ENCODE peak calls at places on chromosome 19, in four cellular contexts. L is heart right ventricle, K is thoracic aorta, T is adrenal gland. O is an unnamed sample.

GRCh38 chr19:13637664-13638063 is 126.7 kb upstream of the MRI1 start:
- DNase-seq in K (no peak), L (no peak), T (no peak), O (no peak)

GRCh38 chr19:21586341-21587116 is 81.1 kb downstream of the ZNF429 start:
- DNase-seq in K (no peak), L (no peak), T (peak; percentile 35), O (peak; percentile 55)

GRCh38 chr19:13493516-13494310 is 12.6 kb downstream of the CACNA1A start:
- DNase-seq in K (no peak), L (no peak), T (no peak), O (no peak)

GRCh38 chr19:2902590-2903218 is 2.0 kb downstream of the ZNF57 start:
- DNase-seq in L (no peak), K (no peak), T (no peak), O (no peak)

GRCh38 chr19:4304509-4305252 is at the start of gene FSD1:
- DNase-seq in T (no peak), K (no peak), L (no peak), O (peak; percentile 79)

GRCh38 chr19:38437295-38437694 is 3.8 kb downstream of the RYR1 start:
- DNase-seq in L (no peak), T (no peak), K (no peak), O (no peak)

GRCh38 chr19:24099829-24100228 is 12.8 kb downstream of the ZNF254 start:
- DNase-seq in L (no peak), K (no peak), T (no peak), O (no peak)

GRCh38 chr19:16381756-16382401 is 57.3 kb downstream of the KLF2 start:
- DNase-seq in L (peak; percentile 93), K (peak; percentile 90), T (peak; percentile 54), O (peak; percentile 86)

GRCh38 chr19:52296400-52296772 is 583 bp upstream of the ZNF480 start:
- DNase-seq in K (no peak), T (no peak), L (no peak), O (peak; percentile 2)
- H3K27ac ChIP-seq in K (peak overlapping the region; percentile 83), T (peak overlapping the region; percentile 74), L (peak overlapping the region; percentile 25), O (no peak overlapping the region)

DNA sequence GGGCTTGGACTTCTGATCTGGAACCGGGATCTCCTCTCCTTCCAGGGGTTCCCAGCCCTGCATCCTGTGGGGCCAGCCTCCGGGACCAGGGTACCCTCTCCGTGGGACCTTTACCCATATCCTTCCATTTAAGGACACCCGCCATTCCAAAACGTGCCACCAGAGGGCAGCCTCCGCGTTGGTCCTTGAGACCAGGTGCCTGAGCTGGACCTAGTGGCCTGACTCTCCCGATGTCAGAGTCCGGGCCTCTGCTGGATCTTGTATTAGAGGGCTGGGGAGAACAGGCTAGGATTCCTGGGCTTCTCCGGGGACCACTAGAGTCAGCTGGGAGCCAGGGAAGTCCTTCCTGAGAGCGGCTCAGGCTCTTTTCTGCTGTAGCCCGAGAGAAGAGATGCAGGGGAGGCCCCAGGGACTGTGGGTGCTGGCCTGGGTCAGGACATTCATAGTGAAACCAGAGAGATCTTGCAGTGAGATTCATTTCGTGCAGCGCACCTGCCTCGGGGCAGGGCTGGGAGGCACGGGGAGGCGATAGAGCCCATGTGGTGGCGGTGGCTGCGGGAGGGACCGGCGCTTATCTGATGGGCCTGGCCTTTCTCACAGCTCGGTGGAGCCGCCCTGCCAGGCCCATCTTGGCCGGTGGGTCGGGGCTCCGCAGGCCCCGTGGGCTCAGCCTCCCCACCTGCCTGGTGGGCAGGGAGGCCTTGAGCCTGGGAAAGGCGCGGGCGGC is 9.8 kb upstream of the SLC7A10 start:
- DNase-seq in T (peak; percentile 66), L (peak; percentile 71), K (peak; percentile 43), O (peak; percentile 85)
- TF ChIP-seq CTCF in T (peak; percentile 91), L (peak; percentile 90), K (peak; percentile 85), O (peak; percentile 92)

GRCh38 chr19:41410655-41411054 is 13.0 kb downstream of the BCKDHA start:
- DNase-seq in K (no peak), T (no peak), L (no peak), O (peak; percentile 29)

GRCh38 chr19:41408256-41408655 is 10.6 kb downstream of the BCKDHA start:
- DNase-seq in L (no peak), K (no peak), T (no peak), O (no peak)

GRCh38 chr19:41405776-41406175 is 8.2 kb downstream of the BCKDHA start:
- DNase-seq in K (no peak), T (no peak), L (peak; percentile 58), O (no peak)

GRCh38 chr19:41409288-41409687 is 11.7 kb downstream of the BCKDHA start:
- DNase-seq in K (no peak), L (peak; percentile 61), T (peak; percentile 79), O (peak; percentile 54)

DNA sequence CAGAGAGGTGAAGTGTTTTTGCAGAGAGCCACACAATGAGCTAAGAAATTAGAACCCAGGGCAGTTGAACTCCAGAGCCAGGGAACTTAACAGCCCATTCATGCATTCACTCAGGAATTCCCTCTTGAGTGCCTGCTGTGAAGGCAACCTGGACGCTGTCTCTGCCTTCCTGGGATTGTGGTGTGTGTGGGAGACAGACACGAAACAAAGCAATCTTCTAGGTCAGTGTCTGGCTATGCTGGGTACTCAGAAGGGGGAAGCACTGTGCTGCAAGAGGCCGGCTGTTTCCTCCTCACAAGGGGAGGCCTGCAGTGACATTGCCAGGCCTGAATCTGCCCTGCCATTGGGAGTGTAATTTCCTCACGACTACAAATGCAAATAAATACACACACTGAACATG is 9.7 kb downstream of the BCKDHA start:
- DNase-seq in T (peak; percentile 38), L (no peak), K (no peak), O (no peak)
- H3K27ac ChIP-seq in T (no peak overlapping the region), L (peak overlapping the region; percentile 1), K (no peak overlapping the region), O (peak overlapping the region; percentile 81)

GRCh38 chr19:9640956-9641355 is 19.9 kb upstream of the ZNF561 start:
- DNase-seq in K (no peak), L (no peak), T (no peak), O (no peak)

GRCh38 chr19:9641810-9642209 is 20.8 kb upstream of the ZNF561 start:
- DNase-seq in L (no peak), T (no peak), K (no peak), O (no peak)

GRCh38 chr19:9644472-9644871 is 23.4 kb upstream of the ZNF561 start:
- DNase-seq in L (no peak), K (no peak), T (no peak), O (no peak)

GRCh38 chr19:9650345-9650744 is 24.6 kb downstream of the ZNF562 start:
- DNase-seq in T (no peak), L (no peak), K (no peak), O (no peak)

GRCh38 chr19:9645466-9645865 is 24.4 kb upstream of the ZNF561 start:
- DNase-seq in L (no peak), T (no peak), K (no peak), O (no peak)
- TF ChIP-seq CTCF in L (no peak), T (no peak), K (no peak), O (no peak)

GRCh38 chr19:41335467-41335866 is 18.3 kb downstream of the TGFB1 start:
- DNase-seq in L (no peak), K (no peak), T (no peak), O (no peak)
- H3K27ac ChIP-seq in L (no peak overlapping the region), K (no peak overlapping the region), T (no peak overlapping the region), O (no peak overlapping the region)